ENCODE peak calls at places on chromosomes 3 and 15, in eight cellular contexts. D, Z, R, B, O, T, W and G are unnamed samples.

GRCh38 chr3:49378249-49378899 is 20.2 kb upstream of the GPX1 start:
- DNase-seq in D (peak), Z (no peak), R (peak), B (no peak), O (no peak), T (no peak), W (peak), G (no peak)

GRCh38 chr15:45198337-45199135 is 10.8 kb upstream of the SHF start:
- DNase-seq in D (peak), Z (peak), R (peak), B (peak), O (peak), T (peak), W (peak), G (peak)

GRCh38 chr3:187567741-187568140 is 102.5 kb downstream of the SST start:
- DNase-seq in D (peak), Z (no peak), R (no peak), B (no peak), O (no peak), T (no peak), W (no peak), G (no peak)

GRCh38 chr3:107285197-107285596 is 92.0 kb upstream of the CCDC54 start:
- DNase-seq in D (no peak), Z (no peak), R (no peak), B (no peak), O (no peak), T (no peak), W (no peak), G (no peak)

GRCh38 chr15:33226559-33227181 is 32.2 kb upstream of the FMN1 start:
- DNase-seq in D (peak), Z (no peak), R (peak), B (peak), O (no peak), T (peak), W (no peak), G (peak)

GRCh38 chr3:67017211-67017610 is 19.1 kb downstream of the KBTBD8 start:
- DNase-seq in D (no peak), Z (no peak), R (no peak), B (no peak), O (no peak), T (no peak), W (no peak), G (no peak)

GRCh38 chr15:39291690-39292089 is 289.2 kb upstream of the THBS1 start:
- DNase-seq in D (no peak), Z (no peak), R (no peak), B (no peak), O (no peak), T (no peak), W (no peak), G (no peak)

GRCh38 chr15:91104111-91104510 is 4.1 kb downstream of the SV2B start:
- DNase-seq in D (peak), Z (no peak), R (peak), B (no peak), O (peak), T (no peak), W (peak), G (no peak)

GRCh38 chr3:51390186-51390585 is 899 bp upstream of the RBM15B start:
- DNase-seq in D (no peak), Z (no peak), R (no peak), B (no peak), O (no peak), T (no peak), W (no peak), G (no peak)

GRCh38 chr3:182596673-182597410 is 196.5 kb upstream of the ATP11B start:
- DNase-seq in D (no peak), Z (no peak), R (no peak), B (no peak), O (no peak), T (no peak), W (no peak), G (no peak)

GRCh38 chr3:193902557-193903256 is 233.2 kb upstream of the HES1 start:
- DNase-seq in D (no peak), Z (no peak), R (no peak), B (no peak), O (no peak), T (no peak), W (peak), G (no peak)

GRCh38 chr3:125125822-125126245 is 70.0 kb upstream of the HEG1 start:
- DNase-seq in D (no peak), Z (no peak), R (no peak), B (no peak), O (no peak), T (no peak), W (no peak), G (no peak)

GRCh38 chr3:150223568-150223967 is 184.5 kb upstream of the TSC22D2 start:
- DNase-seq in D (no peak), Z (no peak), R (no peak), B (no peak), O (no peak), T (no peak), W (no peak), G (no peak)

GRCh38 chr15:31269961-31270575 is 56.6 kb upstream of the KLF13 start:
- DNase-seq in D (no peak), Z (peak), R (no peak), B (no peak), O (no peak), T (no peak), W (no peak), G (no peak)

GRCh38 chr3:74059301-74059700 is 434.6 kb upstream of the PDZRN3 start:
- DNase-seq in D (no peak), Z (no peak), R (no peak), B (no peak), O (no peak), T (no peak), W (no peak), G (no peak)

GRCh38 chr15:52527898-52528464 is 699 bp downstream of the MYO5A start:
- DNase-seq in D (peak), Z (no peak), R (peak), B (no peak), O (peak), T (peak), W (no peak), G (peak)

GRCh38 chr15:74982183-74982582 is 13.2 kb upstream of the SCAMP5 start:
- DNase-seq in D (no peak), Z (no peak), R (no peak), B (no peak), O (no peak), T (no peak), W (no peak), G (no peak)